ENCODE peak calls at places on chromosome 13, in seven cellular contexts. M is naive thymus-derived CD8-positive, alpha-beta T cell; P is D341Med; F is pancreas; W is stimulated activated CD4-positive, alpha-beta T cell treated with anti-CD3 and anti-CD28 coated beads, Interleukin-2, amount 100 ng/mL, for 48 hours; G is activated T-cell treated with anti-CD3 and anti-CD28 coated beads, Interleukin-2, amount 50 U/mL, for 72 hours; E is HT-29. Q is an unnamed sample.

GRCh38 chr13:48214519-48215121 is 18.4 kb upstream of the ITM2B start:
- DNase-seq in M (no peak), P (no peak), F (no peak), W (no peak), G (peak), E (no peak), Q (no peak)

GRCh38 chr13:26508885-26509284 is 48.6 kb upstream of the WASF3 start:
- DNase-seq in M (no peak), P (no peak), F (no peak), W (no peak), G (no peak), E (no peak), Q (no peak)

GRCh38 chr13:98279473-98280175 is 102.6 kb upstream of the RNF113B start:
- DNase-seq in M (no peak), P (no peak), F (no peak), W (no peak), G (no peak), E (no peak), Q (no peak)

GRCh38 chr13:30364133-30364532 is 56.8 kb upstream of the KATNAL1 start:
- DNase-seq in M (no peak), P (no peak), F (no peak), W (no peak), G (no peak), E (no peak), Q (no peak)

GRCh38 chr13:94433055-94433947 is 46.2 kb downstream of the DCT start:
- DNase-seq in M (no peak), P (peak), F (no peak), W (no peak), G (peak), E (no peak), Q (peak)

GRCh38 chr13:39040206-39040605 is 1.9 kb downstream of the NHLRC3 start:
- DNase-seq in M (no peak), P (no peak), F (no peak), W (no peak), G (no peak), E (no peak), Q (peak)

GRCh38 chr13:60936281-60936680 is 479.4 kb downstream of the PCDH20 start:
- DNase-seq in M (no peak), P (no peak), F (no peak), W (no peak), G (no peak), E (no peak), Q (no peak)

GRCh38 chr13:53460776-53461175 is 432.2 kb downstream of the OLFM4 start:
- DNase-seq in M (no peak), P (no peak), F (no peak), W (no peak), G (no peak), E (no peak), Q (no peak)

GRCh38 chr13:28336193-28336657 is 158.7 kb downstream of the FLT1 start:
- DNase-seq in M (no peak), P (no peak), F (no peak), W (no peak), G (no peak), E (no peak), Q (no peak)

GRCh38 chr13:27971776-27972618 is 2.9 kb upstream of the CDX2 start:
- DNase-seq in M (no peak), P (no peak), F (no peak), W (no peak), G (no peak), E (no peak), Q (no peak)

GRCh38 chr13:46908511-46908910 is 11.7 kb upstream of the HTR2A start:
- DNase-seq in M (no peak), P (no peak), F (no peak), W (no peak), G (no peak), E (no peak), Q (no peak)

GRCh38 chr13:98838776-98839175 is 86.3 kb upstream of the SLC15A1 start:
- DNase-seq in M (no peak), P (no peak), F (no peak), W (no peak), G (no peak), E (no peak), Q (no peak)

GRCh38 chr13:61002686-61003085 is 413.0 kb downstream of the PCDH20 start:
- DNase-seq in M (no peak), P (no peak), F (no peak), W (no peak), G (no peak), E (no peak), Q (no peak)

GRCh38 chr13:39322836-39323585 is 280.0 kb downstream of the LHFPL6 start:
- DNase-seq in M (no peak), P (no peak), F (no peak), W (no peak), G (no peak), E (no peak), Q (no peak)

Q was measured in HepG2.